ENCODE peak calls at places on chromosomes 7 and 10, in five cellular contexts. I is hypothalamus; R is effector CD4-positive, alpha-beta T cell; O is HepG2; Q is HTR-8/SVneo. S is an unnamed sample.

GRCh38 chr7:105885386-105886111 is 9.2 kb upstream of the ATXN7L1 start:
- DNase-seq in R (no peak), O (no peak), I (peak), Q (no peak), S (no peak)

GRCh38 chr10:60353519-60354258 is 36.0 kb downstream of the ANK3 start:
- DNase-seq in O (no peak), R (no peak), Q (no peak), I (peak), S (no peak)

GRCh38 chr7:47153076-47153475 is 428.8 kb downstream of the TNS3 start:
- DNase-seq in O (peak), Q (peak), R (no peak), I (no peak), S (no peak)

GRCh38 chr7:113366122-113366521 is 247.8 kb upstream of the SMIM30 start:
- DNase-seq in Q (no peak), I (no peak), R (no peak), O (no peak), S (no peak)

GRCh38 chr7:134813668-134814067 is 34.2 kb downstream of the CALD1 start:
- DNase-seq in Q (no peak), O (no peak), R (no peak), I (no peak), S (no peak)

GRCh38 chr10:115572740-115573455 is 479.7 kb downstream of the ATRNL1 start:
- DNase-seq in Q (no peak), R (no peak), O (no peak), I (no peak), S (no peak)

GRCh38 chr10:90787906-90788491 is 69.8 kb downstream of the HTR7 start:
- DNase-seq in I (no peak), O (peak), Q (peak), R (no peak), S (no peak)

GRCh38 chr10:68471063-68471585 is 649 bp downstream of the DNA2 start:
- DNase-seq in I (no peak), O (no peak), Q (no peak), R (no peak), S (no peak)

GRCh38 chr10:49567810-49568209 is 28.9 kb upstream of the ERCC6 start:
- DNase-seq in O (no peak), I (no peak), Q (no peak), R (no peak), S (no peak)

GRCh38 chr10:90917231-90917967 is 3.5 kb downstream of the ANKRD1 start:
- DNase-seq in Q (no peak), R (no peak), O (no peak), I (no peak), S (no peak)

GRCh38 chr10:49740346-49741107 is 21.6 kb downstream of the OGDHL start:
- DNase-seq in O (no peak), R (no peak), I (no peak), Q (no peak), S (no peak)

GRCh38 chr10:67519434-67519833 is 176.6 kb downstream of the CTNNA3 start:
- DNase-seq in R (no peak), Q (no peak), I (no peak), O (no peak), S (no peak)

GRCh38 chr7:42010751-42011150 is 226.3 kb downstream of the GLI3 start:
- DNase-seq in R (no peak), O (no peak), I (no peak), Q (no peak), S (no peak)

GRCh38 chr7:1325246-1325645 is 92.6 kb downstream of the UNCX start:
- DNase-seq in I (no peak), O (no peak), Q (no peak), R (no peak), S (no peak)

GRCh38 chr7:159147687-159148086 is 3.0 kb upstream of the VIPR2 start:
- DNase-seq in O (no peak), Q (no peak), R (no peak), I (no peak), S (no peak)

GRCh38 chr10:77582710-77583115 is 54.9 kb downstream of the KCNMA1 start:
- DNase-seq in O (no peak), I (no peak), Q (peak), R (no peak), S (no peak)